ENCODE peak calls at places on chromosomes 11 and 22, in seven cellular contexts. J is neuronal stem cell; V is coronary artery; L is CD8-positive, alpha-beta T cell; K is OCI-LY7; Z is right lobe of liver; M is WERI-Rb-1. C is an unnamed sample.

GRCh38 chr11:61541568-61541967 is 33.0 kb downstream of the LRRC10B start:
- DNase-seq in J (peak), V (no peak), L (no peak), K (peak), Z (no peak), M (peak), C (no peak)

GRCh38 chr11:3225826-3226750 is 6.1 kb downstream of the MRGPRE start:
- DNase-seq in J (no peak), V (no peak), L (no peak), K (no peak), Z (no peak), M (no peak), C (no peak)

GRCh38 chr22:20779813-20780148 is 5.9 kb downstream of the SERPIND1 start:
- DNase-seq in J (no peak), V (no peak), L (no peak), K (no peak), Z (no peak), M (no peak), C (no peak)

GRCh38 chr22:24992946-24993345 is 40.4 kb downstream of the KIAA1671 start:
- DNase-seq in J (no peak), V (no peak), L (no peak), K (no peak), Z (no peak), M (no peak), C (no peak)

GRCh38 chr11:46972343-46972742 is 35.8 kb downstream of the CSTPP1 start:
- DNase-seq in J (no peak), V (no peak), L (no peak), K (no peak), Z (no peak), M (no peak), C (no peak)

GRCh38 chr11:235998-236773 is at the start of gene SIRT3:
- DNase-seq in J (peak), V (peak), L (peak), K (peak), Z (peak), M (peak), C (peak)

GRCh38 chr11:17930544-17931144 is 82.2 kb downstream of the SERGEF start:
- DNase-seq in J (no peak), V (no peak), L (no peak), K (no peak), Z (no peak), M (no peak), C (no peak)

GRCh38 chr11:45663486-45664375 is 1.7 kb downstream of the CHST1 start:
- DNase-seq in J (no peak), V (no peak), L (no peak), K (no peak), Z (peak), M (no peak), C (peak)

GRCh38 chr11:11988862-11989261 is 19.6 kb downstream of the DKK3 start:
- DNase-seq in J (no peak), V (no peak), L (no peak), K (no peak), Z (no peak), M (no peak), C (no peak)

GRCh38 chr11:27313157-27313821 is 49.7 kb downstream of the CCDC34 start:
- DNase-seq in J (no peak), V (no peak), L (no peak), K (no peak), Z (no peak), M (no peak), C (no peak)

GRCh38 chr22:17586831-17587440 is 23.6 kb downstream of the SLC25A18 start:
- DNase-seq in J (no peak), V (no peak), L (no peak), K (no peak), Z (no peak), M (no peak), C (no peak)

GRCh38 chr11:61138940-61139339 is 22.3 kb downstream of the VPS37C start:
- DNase-seq in J (no peak), V (no peak), L (no peak), K (no peak), Z (peak), M (no peak), C (peak)

GRCh38 chr11:12290477-12290922 is 86.9 kb upstream of the PARVA start:
- DNase-seq in J (no peak), V (no peak), L (no peak), K (no peak), Z (no peak), M (no peak), C (peak)

GRCh38 chr22:43004362-43005035 is 10.4 kb downstream of the PACSIN2 start:
- DNase-seq in J (no peak), V (no peak), L (no peak), K (no peak), Z (no peak), M (no peak), C (no peak)
- H3K27ac ChIP-seq in J (no peak), V (no peak), L (no peak), K (no peak), Z (peak), M (no peak), C (no peak)

GRCh38 chr22:35544189-35544588 is 3.6 kb downstream of the RASD2 start:
- DNase-seq in J (no peak), V (no peak), L (no peak), K (no peak), Z (no peak), M (no peak), C (no peak)
- H3K27ac ChIP-seq in J (no peak), V (no peak), L (no peak), K (no peak), Z (no peak), M (no peak), C (no peak)

GRCh38 chr11:86702387-86702983 is 30.1 kb upstream of the ME3 start:
- DNase-seq in J (no peak), V (no peak), L (no peak), K (no peak), Z (no peak), M (no peak), C (no peak)
- H3K27ac ChIP-seq in J (no peak), V (no peak), L (no peak), K (no peak), Z (no peak), M (no peak), C (no peak)

DNA sequence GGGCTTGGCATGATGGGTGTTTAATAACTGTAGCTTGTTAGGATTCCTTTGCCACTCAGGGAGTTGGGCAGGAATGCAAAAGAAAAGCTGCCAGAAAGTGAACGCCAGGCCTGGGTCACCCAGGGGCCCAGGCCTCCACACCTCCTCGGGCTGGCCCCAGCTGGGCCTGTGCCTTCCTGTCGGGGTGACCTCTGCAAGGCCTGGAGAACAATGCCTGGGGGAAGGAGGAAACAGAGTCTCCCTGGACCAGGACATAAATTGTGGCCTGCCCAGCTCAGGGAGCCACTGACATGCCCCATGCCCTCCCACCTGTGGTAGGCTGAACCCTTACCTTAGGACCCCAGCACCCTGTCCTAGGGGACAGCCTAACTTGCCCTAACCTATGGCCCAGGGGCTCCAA is 21.9 kb downstream of the MN1 start:
- DNase-seq in J (no peak), V (no peak), L (no peak), K (no peak), Z (no peak), M (no peak), C (no peak)
- H3K27ac ChIP-seq in J (peak), V (peak), L (no peak), K (no peak), Z (no peak), M (no peak), C (peak)

DNA sequence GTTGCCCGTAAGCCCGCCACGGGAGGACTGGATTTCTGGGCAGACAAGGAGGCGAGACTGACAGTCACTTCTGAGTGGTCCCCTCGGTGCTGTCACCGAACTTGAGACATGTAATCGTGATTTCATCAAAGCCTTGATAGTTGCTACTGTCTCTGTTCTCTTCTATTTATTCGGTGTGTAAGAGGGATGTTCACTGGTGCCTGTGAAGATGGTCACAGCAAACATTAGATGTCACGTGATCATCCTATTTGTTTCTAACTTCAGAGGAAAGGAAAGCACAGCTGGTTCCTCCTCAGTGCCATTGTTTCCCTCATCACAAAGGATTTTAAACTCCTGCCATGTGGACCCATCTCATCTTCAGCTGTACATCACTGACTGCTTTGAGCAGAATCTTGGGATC is 73.1 kb upstream of the CLMP start:
- DNase-seq in J (no peak), V (no peak), L (no peak), K (peak), Z (no peak), M (no peak), C (no peak)
- H3K27ac ChIP-seq in J (no peak), V (no peak), L (no peak), K (peak), Z (no peak), M (no peak), C (no peak)

DNA sequence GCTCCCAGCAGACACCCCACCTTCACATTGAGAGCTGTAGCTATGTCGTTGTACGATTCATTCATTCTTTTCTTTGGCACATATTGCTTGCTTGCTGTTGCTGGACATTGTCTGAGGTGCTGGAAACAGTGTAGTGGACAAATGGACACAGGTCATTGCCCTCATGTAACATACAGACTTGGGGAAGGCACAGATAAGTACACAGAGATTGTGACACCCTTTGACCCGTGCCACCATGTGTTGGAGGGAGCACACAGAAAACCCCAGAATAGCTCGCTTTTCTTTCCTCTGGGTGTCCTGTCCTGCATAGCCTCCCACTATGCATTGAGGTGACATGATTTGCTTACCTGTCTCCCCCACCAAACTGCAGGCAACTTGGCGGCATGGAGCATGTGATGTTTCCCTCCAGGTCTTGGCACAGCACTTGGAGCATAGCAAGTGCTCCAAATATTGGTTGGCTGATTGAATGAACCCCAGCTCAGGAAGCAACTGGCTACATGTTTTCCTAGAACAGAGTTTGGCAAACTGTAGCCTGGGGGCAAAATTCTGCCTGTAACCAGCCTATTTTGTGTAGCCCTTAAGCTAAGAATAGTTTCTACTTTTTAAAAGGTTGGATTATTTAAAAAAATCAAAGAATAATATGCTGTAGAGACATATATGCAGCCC is 30.9 kb upstream of the NECTIN1 start:
- DNase-seq in J (no peak), V (no peak), L (no peak), K (no peak), Z (peak), M (no peak), C (no peak)
- H3K27ac ChIP-seq in J (no peak), V (no peak), L (no peak), K (no peak), Z (peak), M (no peak), C (no peak)